ENCODE peak calls at places on chromosomes 6 and 20, in eight cellular contexts. S is immature natural killer cell, K is IMR-90, G is ureter, C is sigmoid colon, R is memory B cell, B is type B pancreatic cell, N is RPMI7951. W is an unnamed sample.

GRCh38 chr6:129317931-129318820 is 391.8 kb downstream of the ARHGAP18 start:
- DNase-seq in K (peak), G (no peak), S (no peak), R (no peak), C (no peak), B (no peak), N (peak), W (no peak)

GRCh38 chr6:156060013-156060412 is 604.4 kb upstream of the NOX3 start:
- DNase-seq in K (no peak), C (no peak), B (no peak), N (peak), R (no peak), S (no peak), G (no peak), W (no peak)

GRCh38 chr20:13723015-13723414 is 61.7 kb downstream of the ESF1 start:
- DNase-seq in N (peak), S (no peak), C (no peak), K (no peak), R (no peak), B (no peak), G (no peak), W (no peak)

GRCh38 chr6:149031545-149032317 is 284.9 kb downstream of the UST start:
- DNase-seq in C (no peak), K (peak), G (no peak), R (no peak), N (peak), B (no peak), S (no peak), W (no peak)

GRCh38 chr20:36330091-36330490 is 24.0 kb downstream of the DLGAP4 start:
- DNase-seq in N (no peak), B (no peak), S (no peak), K (no peak), C (no peak), R (no peak), G (no peak), W (no peak)

GRCh38 chr6:165606740-165607008 is 56.4 kb downstream of the PDE10A start:
- DNase-seq in S (no peak), R (no peak), B (no peak), G (peak), N (no peak), C (no peak), K (no peak), W (no peak)

GRCh38 chr6:141562181-141562800 is 570.4 kb upstream of the GJE1 start:
- DNase-seq in G (peak), B (no peak), R (peak), N (peak), K (no peak), C (peak), S (peak), W (no peak)

GRCh38 chr6:129280719-129281118 is 397.8 kb downstream of the LAMA2 start:
- DNase-seq in R (no peak), K (no peak), S (peak), C (no peak), N (no peak), G (no peak), B (no peak), W (no peak)

GRCh38 chr6:2940010-2940850 is 31.1 kb downstream of the SERPINB6 start:
- DNase-seq in G (peak), S (peak), B (no peak), R (no peak), C (no peak), K (no peak), N (no peak), W (no peak)

GRCh38 chr20:21767739-21768223 is 62.3 kb downstream of the PAX1 start:
- DNase-seq in B (peak), C (no peak), K (no peak), N (peak), S (no peak), R (no peak), G (no peak), W (no peak)

GRCh38 chr6:49384913-49385312 is 78.1 kb downstream of the MMUT start:
- DNase-seq in C (no peak), B (no peak), K (no peak), S (no peak), G (no peak), N (no peak), R (no peak), W (no peak)

GRCh38 chr6:81735756-81736380 is 16.6 kb downstream of the TENT5A start:
- DNase-seq in K (peak), N (no peak), G (no peak), B (no peak), R (no peak), S (no peak), C (no peak), W (no peak)

GRCh38 chr20:54027704-54028103 is 42.7 kb downstream of the BCAS1 start:
- DNase-seq in R (no peak), N (no peak), B (no peak), C (no peak), S (no peak), G (no peak), K (no peak), W (no peak)

GRCh38 chr20:49245921-49246740 is 26.9 kb downstream of the DDX27 start:
- DNase-seq in C (no peak), N (peak), G (no peak), S (peak), B (no peak), K (peak), R (no peak), W (no peak)

GRCh38 chr6:56652994-56653393 is 10.3 kb upstream of the DST start:
- DNase-seq in N (peak), R (no peak), B (no peak), K (peak), C (no peak), S (no peak), G (no peak), W (no peak)

GRCh38 chr6:47709160-47709559 is 10.8 kb downstream of the ADGRF4 start:
- DNase-seq in K (no peak), S (no peak), N (no peak), G (no peak), C (no peak), B (no peak), R (no peak), W (no peak)

GRCh38 chr20:61925555-61926252 is 140.0 kb downstream of the TAF4 start:
- DNase-seq in C (no peak), B (no peak), S (no peak), K (peak), G (no peak), N (peak), R (no peak), W (peak)

GRCh38 chr6:118391086-118391485 is 157.0 kb upstream of the PLN start:
- DNase-seq in R (no peak), C (no peak), B (no peak), K (peak), G (no peak), N (no peak), S (no peak), W (no peak)

GRCh38 chr6:170010665-170011232 is 259.3 kb downstream of the ERMARD start:
- DNase-seq in R (no peak), K (no peak), G (peak), C (peak), N (no peak), B (no peak), S (no peak), W (no peak)

GRCh38 chr6:101626264-101626663 is 232.8 kb downstream of the GRIK2 start:
- DNase-seq in G (no peak), K (no peak), S (no peak), N (no peak), C (no peak), R (no peak), B (no peak), W (peak)

GRCh38 chr20:63628246-63628975 is 1.5 kb upstream of the GMEB2 start:
- DNase-seq in K (peak), R (no peak), B (no peak), G (peak), N (peak), S (no peak), C (peak), W (peak)

GRCh38 chr6:6749791-6750434 is 161.4 kb downstream of the LY86 start:
- DNase-seq in C (peak), K (peak), B (no peak), R (no peak), G (peak), S (no peak), N (peak), W (no peak)

GRCh38 chr6:44681782-44682181 is 294.3 kb downstream of the CDC5L start:
- DNase-seq in G (no peak), S (no peak), R (no peak), B (no peak), K (no peak), N (peak), C (no peak), W (no peak)

GRCh38 chr6:104161960-104162669 is 697.6 kb downstream of the HACE1 start:
- DNase-seq in S (no peak), R (no peak), C (no peak), K (no peak), G (no peak), N (no peak), B (no peak), W (no peak)

GRCh38 chr6:46243754-46244153 is 73.0 kb upstream of the ENPP5 start:
- DNase-seq in C (no peak), S (no peak), R (no peak), K (no peak), B (no peak), N (no peak), G (no peak), W (no peak)

GRCh38 chr6:141484726-141485125 is 648.0 kb upstream of the GJE1 start:
- DNase-seq in N (peak), S (peak), B (no peak), R (peak), G (no peak), K (peak), C (no peak), W (no peak)

GRCh38 chr6:11396860-11397259 is 140.7 kb upstream of the TMEM170B start:
- DNase-seq in S (no peak), R (no peak), C (no peak), K (no peak), N (no peak), G (no peak), B (no peak), W (no peak)

GRCh38 chr20:51311636-51312479 is 230.7 kb downstream of the NFATC2 start:
- DNase-seq in B (no peak), C (no peak), S (no peak), G (no peak), N (peak), R (no peak), K (no peak), W (no peak)

GRCh38 chr6:138349891-138350290 is 27.8 kb upstream of the SMIM28 start:
- DNase-seq in B (no peak), C (no peak), K (no peak), G (no peak), R (no peak), N (peak), S (no peak), W (no peak)

GRCh38 chr6:130632897-130633296 is 194.3 kb upstream of the SMLR1 start:
- DNase-seq in R (no peak), N (no peak), G (no peak), B (no peak), K (no peak), S (no peak), C (no peak), W (no peak)

GRCh38 chr20:57707849-57708693 is 1.7 kb downstream of the PMEPA1 start:
- DNase-seq in S (no peak), G (no peak), C (no peak), R (no peak), B (no peak), N (no peak), K (no peak), W (no peak)

GRCh38 chr6:144722925-144723324 is 437.8 kb downstream of the UTRN start:
- DNase-seq in N (no peak), C (no peak), B (no peak), K (no peak), R (no peak), S (no peak), G (no peak), W (no peak)

GRCh38 chr6:16623029-16623653 is 138.1 kb downstream of the ATXN1 start:
- DNase-seq in B (no peak), S (no peak), C (no peak), R (no peak), K (peak), N (peak), G (no peak), W (no peak)

GRCh38 chr6:125510405-125510804 is 208.6 kb upstream of the HDDC2 start:
- DNase-seq in G (no peak), K (no peak), S (no peak), C (no peak), B (no peak), R (no peak), N (no peak), W (no peak)

GRCh38 chr20:48760403-48760889 is 67.4 kb downstream of the PREX1 start:
- DNase-seq in C (no peak), G (peak), R (no peak), B (no peak), N (peak), S (peak), K (peak), W (peak)

GRCh38 chr6:160960839-160961238 is 30.7 kb upstream of the MAP3K4 start:
- DNase-seq in C (no peak), R (no peak), K (no peak), S (no peak), G (no peak), N (peak), B (no peak), W (no peak)

GRCh38 chr6:12138377-12138776 is 126.3 kb downstream of the HIVEP1 start:
- DNase-seq in K (no peak), B (no peak), S (no peak), C (no peak), R (no peak), G (no peak), N (peak), W (no peak)

GRCh38 chr6:106069478-106069877 is 16.7 kb upstream of the PRDM1 start:
- DNase-seq in R (no peak), S (no peak), C (no peak), N (peak), G (peak), B (no peak), K (peak), W (peak)

GRCh38 chr20:10508060-10508459 is 73.0 kb downstream of the SLX4IP start:
- DNase-seq in N (peak), G (peak), R (no peak), B (no peak), C (peak), K (peak), S (no peak), W (no peak)

GRCh38 chr6:147382945-147383554 is 125.4 kb upstream of the SAMD5 start:
- DNase-seq in B (no peak), S (no peak), C (no peak), G (no peak), K (peak), N (peak), R (no peak), W (no peak)